ENCODE peak calls at places on chromosome 19, in six cellular contexts. One of them, this sample, is unnamed.

GRCh38 chr19:8261347-8261746 is 46.8 kb downstream of the CD320 start:
- DNase-seq in AG09319: no peak
- DNase-seq in stimulated activated CD4-positive, alpha-beta T cell treated with anti-CD3 and anti-CD28 coated beads, Interleukin-15, amount 100 ng/mL, for 24 hours: no peak
- DNase-seq in glutamatergic neuron: no peak
- DNase-seq in H4: no peak
- DNase-seq in H9: no peak
- DNase-seq in this sample: no peak

GRCh38 chr19:413756-414420 is 4.9 kb upstream of the C2CD4C start:
- DNase-seq in H4: no peak
- DNase-seq in glutamatergic neuron: peak; percentile 8
- DNase-seq in H9: no peak
- DNase-seq in stimulated activated CD4-positive, alpha-beta T cell treated with anti-CD3 and anti-CD28 coated beads, Interleukin-15, amount 100 ng/mL, for 24 hours: no peak
- DNase-seq in AG09319: no peak
- DNase-seq in this sample: no peak

GRCh38 chr19:15776264-15776663 is 11.2 kb upstream of the OR10H5 start:
- DNase-seq in H4: no peak
- DNase-seq in H9: no peak
- DNase-seq in glutamatergic neuron: no peak
- DNase-seq in AG09319: no peak
- DNase-seq in stimulated activated CD4-positive, alpha-beta T cell treated with anti-CD3 and anti-CD28 coated beads, Interleukin-15, amount 100 ng/mL, for 24 hours: no peak
- DNase-seq in this sample: no peak

GRCh38 chr19:50427997-50428425 is 4.7 kb upstream of the MYBPC2 start:
- DNase-seq in glutamatergic neuron: no peak
- DNase-seq in H9: peak; percentile 85
- DNase-seq in H4: no peak
- DNase-seq in AG09319: peak; percentile 25
- DNase-seq in stimulated activated CD4-positive, alpha-beta T cell treated with anti-CD3 and anti-CD28 coated beads, Interleukin-15, amount 100 ng/mL, for 24 hours: peak; percentile 56
- DNase-seq in this sample: peak; percentile 82

GRCh38 chr19:45138303-45138751 is 22.5 kb downstream of the NKPD1 start:
- DNase-seq in H4: no peak
- DNase-seq in H9: no peak
- DNase-seq in glutamatergic neuron: no peak
- DNase-seq in stimulated activated CD4-positive, alpha-beta T cell treated with anti-CD3 and anti-CD28 coated beads, Interleukin-15, amount 100 ng/mL, for 24 hours: no peak
- DNase-seq in AG09319: no peak
- DNase-seq in this sample: no peak

GRCh38 chr19:6767357-6768235 is at the start of gene SH2D3A:
- DNase-seq in glutamatergic neuron: peak; percentile 64
- DNase-seq in H9: peak; percentile 98
- DNase-seq in stimulated activated CD4-positive, alpha-beta T cell treated with anti-CD3 and anti-CD28 coated beads, Interleukin-15, amount 100 ng/mL, for 24 hours: peak; percentile 95
- DNase-seq in AG09319: no peak
- DNase-seq in H4: no peak
- DNase-seq in this sample: peak; percentile 87

GRCh38 chr19:40190891-40191835 is at the start of gene MAP3K10:
- DNase-seq in H4: peak; percentile 30
- DNase-seq in AG09319: peak; percentile 22
- DNase-seq in H9: peak; percentile 63
- DNase-seq in stimulated activated CD4-positive, alpha-beta T cell treated with anti-CD3 and anti-CD28 coated beads, Interleukin-15, amount 100 ng/mL, for 24 hours: peak; percentile 89
- DNase-seq in glutamatergic neuron: peak; percentile 84
- DNase-seq in this sample: peak; percentile 83

GRCh38 chr19:13842294-13843103 is 34.4 kb upstream of the NANOS3 start:
- DNase-seq in stimulated activated CD4-positive, alpha-beta T cell treated with anti-CD3 and anti-CD28 coated beads, Interleukin-15, amount 100 ng/mL, for 24 hours: peak; percentile 81
- DNase-seq in glutamatergic neuron: no peak
- DNase-seq in AG09319: no peak
- DNase-seq in H9: peak; percentile 56
- DNase-seq in H4: peak; percentile 62
- DNase-seq in this sample: peak; percentile 87

This sample was measured in Caki2.